ENCODE peak calls at places on chromosomes 7 and 10, in eight cellular contexts. L is PC-9; A is CD8-positive, alpha-beta memory T cell; I is iris pigment epithelial cell; C is pons; F is HTR-8/SVneo; M is SK-N-SH; Z is NCI-H446. W is an unnamed sample.
A peak's percentile ranks its signal among the peaks of the same experiment; 100 is the strongest.

GRCh38 chr10:20726381-20726780 is 170.7 kb downstream of the NEBL start:
- DNase-seq in L (no peak), A (no peak), I (no peak), C (no peak), F (no peak), M (no peak), Z (no peak), W (no peak)

GRCh38 chr10:1205450-1206030 is 149.4 kb downstream of the WDR37 start:
- DNase-seq in L (no peak), A (no peak), I (no peak), C (no peak), F (no peak), M (no peak), Z (no peak), W (no peak)

GRCh38 chr7:70360557-70360956 is 762.3 kb downstream of the AUTS2 start:
- DNase-seq in L (no peak), A (no peak), I (no peak), C (peak; percentile 27), F (no peak), M (no peak), Z (peak; percentile 30), W (no peak)

GRCh38 chr10:88172159-88172558 is 308.7 kb downstream of the PTEN start:
- DNase-seq in L (no peak), A (no peak), I (no peak), C (no peak), F (no peak), M (no peak), Z (no peak), W (no peak)

GRCh38 chr7:12297709-12298108 is 86.6 kb downstream of the TMEM106B start:
- DNase-seq in L (peak; percentile 94), A (no peak), I (no peak), C (no peak), F (no peak), M (no peak), Z (no peak), W (no peak)

GRCh38 chr10:62669351-62669750 is 135.2 kb upstream of the ADO start:
- DNase-seq in L (no peak), A (no peak), I (no peak), C (no peak), F (no peak), M (no peak), Z (no peak), W (no peak)

GRCh38 chr7:73451780-73452398 is 18.3 kb downstream of the FZD9 start:
- DNase-seq in L (no peak), A (no peak), I (peak; percentile 62), C (peak; percentile 77), F (peak; percentile 40), M (peak; percentile 75), Z (peak; percentile 15), W (no peak)

GRCh38 chr10:10785627-10786333 is 231.9 kb upstream of the CELF2 start:
- DNase-seq in L (peak; percentile 92), A (no peak), I (peak; percentile 83), C (no peak), F (peak; percentile 13), M (no peak), Z (no peak), W (no peak)

GRCh38 chr10:33139191-33139646 is 181.2 kb upstream of the ITGB1 start:
- DNase-seq in L (no peak), A (peak; percentile 89), I (no peak), C (no peak), F (no peak), M (no peak), Z (no peak), W (peak; percentile 86)

GRCh38 chr7:82389847-82390246 is 53.7 kb downstream of the CACNA2D1 start:
- DNase-seq in L (no peak), A (no peak), I (no peak), C (no peak), F (no peak), M (no peak), Z (no peak), W (no peak)

GRCh38 chr10:4429538-4429937 is 396.5 kb upstream of the AKR1E2 start:
- DNase-seq in L (no peak), A (no peak), I (no peak), C (no peak), F (no peak), M (no peak), Z (peak; percentile 11), W (no peak)

GRCh38 chr7:141654551-141654950 is 47.4 kb downstream of the DENND11 start:
- DNase-seq in L (peak; percentile 56), A (peak; percentile 75), I (peak; percentile 75), C (peak; percentile 94), F (peak; percentile 35), M (peak; percentile 87), Z (peak; percentile 72), W (peak; percentile 49)

GRCh38 chr10:93873427-93874115 is 20.2 kb upstream of the SLC35G1 start:
- DNase-seq in L (no peak), A (no peak), I (peak; percentile 82), C (no peak), F (no peak), M (no peak), Z (no peak), W (no peak)

GRCh38 chr7:99196536-99197288 is 11.2 kb downstream of the KPNA7 start:
- DNase-seq in L (no peak), A (no peak), I (peak; percentile 24), C (no peak), F (no peak), M (no peak), Z (no peak), W (no peak)